ENCODE peak calls at places on chromosomes 5 and 9, in five cellular contexts. X is H9, P is T-helper 2 cell, T is C1 segment of cervical spinal cord, R is iris pigment epithelial cell. G is an unnamed sample.

GRCh38 chr5:103847060-103847459 is 284.5 kb upstream of the NUDT12 start:
- DNase-seq in X (no peak), P (no peak), T (no peak), R (peak), G (no peak)

GRCh38 chr5:124274949-124275348 is 471.5 kb downstream of the ZNF608 start:
- DNase-seq in P (no peak), T (no peak), R (peak), X (no peak), G (no peak)

GRCh38 chr5:171226096-171226495 is 83.0 kb upstream of the TLX3 start:
- DNase-seq in P (no peak), R (peak), X (no peak), T (no peak), G (no peak)

GRCh38 chr5:122076669-122077450 is 1.2 kb downstream of the LOX start:
- DNase-seq in T (no peak), R (peak), P (no peak), X (peak), G (peak)

GRCh38 chr9:26723486-26723885 is 169.1 kb downstream of the CAAP1 start:
- DNase-seq in P (no peak), R (peak), T (no peak), X (peak), G (no peak)

GRCh38 chr5:53111139-53111538 is 1.6 kb upstream of the MOCS2 start:
- DNase-seq in P (no peak), T (no peak), X (no peak), R (no peak), G (no peak)

GRCh38 chr5:77431286-77431685 is 60.8 kb downstream of the WDR41 start:
- DNase-seq in P (no peak), R (peak), T (no peak), X (no peak), G (no peak)

GRCh38 chr5:74516217-74516636 is 124.3 kb downstream of the ENC1 start:
- DNase-seq in T (no peak), P (no peak), R (peak), X (no peak), G (no peak)

GRCh38 chr5:168424506-168425298 is 61.6 kb upstream of the RARS1 start:
- DNase-seq in X (no peak), P (no peak), T (no peak), R (peak), G (no peak)

GRCh38 chr5:43192558-43193170 is 639 bp downstream of the NIM1K start:
- DNase-seq in X (no peak), P (no peak), T (peak), R (peak), G (no peak)

GRCh38 chr5:166004006-166004405 is 2287.4 kb upstream of the WWC1 start:
- DNase-seq in T (no peak), P (no peak), X (no peak), R (no peak), G (no peak)

GRCh38 chr9:113463418-113464285 is at the start of gene RGS3:
- DNase-seq in P (no peak), T (no peak), R (peak), X (peak), G (no peak)

GRCh38 chr5:3595102-3595961 is at the start of gene IRX1:
- DNase-seq in P (no peak), T (peak), R (no peak), X (peak), G (no peak)

GRCh38 chr9:96856363-96857286 is 2.3 kb upstream of the ZNF782 start:
- DNase-seq in P (peak), X (peak), T (peak), R (peak), G (no peak)

GRCh38 chr9:88106492-88106891 is 31.8 kb downstream of the SPATA31C2 start:
- DNase-seq in T (no peak), R (peak), P (no peak), X (peak), G (no peak)

GRCh38 chr9:128712451-128713410 is 10.4 kb downstream of the PKN3 start:
- DNase-seq in P (no peak), T (no peak), X (peak), R (no peak), G (no peak)

GRCh38 chr5:147633173-147633572 is 123.3 kb upstream of the DPYSL3 start:
- DNase-seq in X (no peak), R (no peak), P (no peak), T (no peak), G (no peak)

GRCh38 chr9:70285246-70285645 is 26.5 kb downstream of the SMC5 start:
- DNase-seq in R (peak), T (no peak), P (no peak), X (no peak), G (no peak)

GRCh38 chr9:5459289-5459829 is 9.0 kb downstream of the CD274 start:
- DNase-seq in T (no peak), P (no peak), X (peak), R (peak), G (no peak)

G was measured in GOT3.